ENCODE peak calls at places on chromosomes 2 and 18, in six cellular contexts. One of them, this sample, is unnamed.

GRCh38 chr2:84849271-84849952 is 31.5 kb downstream of the TRABD2A start:
- DNase-seq in cardiac muscle cell: no peak
- DNase-seq in RCC 7860: no peak
- DNase-seq in RKO: no peak
- DNase-seq in NB4: no peak
- DNase-seq in central memory CD4-positive, alpha-beta T cell: peak
- DNase-seq in this sample: no peak

GRCh38 chr2:48779019-48779418 is 23.5 kb upstream of the LHCGR start:
- DNase-seq in cardiac muscle cell: no peak
- DNase-seq in NB4: no peak
- DNase-seq in RKO: no peak
- DNase-seq in central memory CD4-positive, alpha-beta T cell: no peak
- DNase-seq in RCC 7860: no peak
- DNase-seq in this sample: no peak

GRCh38 chr2:106205488-106205887 is 11.4 kb upstream of the UXS1 start:
- DNase-seq in RCC 7860: no peak
- DNase-seq in cardiac muscle cell: no peak
- DNase-seq in NB4: no peak
- DNase-seq in RKO: no peak
- DNase-seq in central memory CD4-positive, alpha-beta T cell: no peak
- DNase-seq in this sample: no peak

GRCh38 chr2:112583497-112584133 is 794 bp upstream of the CHCHD5 start:
- DNase-seq in NB4: peak
- DNase-seq in RKO: no peak
- DNase-seq in RCC 7860: peak
- DNase-seq in central memory CD4-positive, alpha-beta T cell: peak
- DNase-seq in cardiac muscle cell: peak
- DNase-seq in this sample: peak

GRCh38 chr2:10862330-10862729 is 49.4 kb upstream of the KCNF1 start:
- DNase-seq in cardiac muscle cell: no peak
- DNase-seq in NB4: no peak
- DNase-seq in RKO: no peak
- DNase-seq in central memory CD4-positive, alpha-beta T cell: no peak
- DNase-seq in RCC 7860: no peak
- DNase-seq in this sample: no peak

GRCh38 chr18:58247363-58247834 is 203.4 kb downstream of the NEDD4L start:
- DNase-seq in cardiac muscle cell: peak
- DNase-seq in central memory CD4-positive, alpha-beta T cell: no peak
- DNase-seq in NB4: no peak
- DNase-seq in RKO: no peak
- DNase-seq in RCC 7860: no peak
- DNase-seq in this sample: no peak

GRCh38 chr2:28650261-28650584 is 101.4 kb upstream of the PPP1CB start:
- DNase-seq in cardiac muscle cell: no peak
- DNase-seq in NB4: no peak
- DNase-seq in central memory CD4-positive, alpha-beta T cell: no peak
- DNase-seq in RCC 7860: no peak
- DNase-seq in RKO: no peak
- DNase-seq in this sample: no peak

GRCh38 chr2:33583194-33583938 is 15.7 kb downstream of the FAM98A start:
- DNase-seq in RCC 7860: peak
- DNase-seq in NB4: peak
- DNase-seq in RKO: peak
- DNase-seq in cardiac muscle cell: peak
- DNase-seq in central memory CD4-positive, alpha-beta T cell: peak
- DNase-seq in this sample: no peak

GRCh38 chr18:60010984-60011383 is 111.2 kb downstream of the PMAIP1 start:
- DNase-seq in cardiac muscle cell: no peak
- DNase-seq in central memory CD4-positive, alpha-beta T cell: no peak
- DNase-seq in NB4: no peak
- DNase-seq in RKO: no peak
- DNase-seq in RCC 7860: no peak
- DNase-seq in this sample: no peak

GRCh38 chr2:181715033-181715630 is 34.8 kb upstream of the NEUROD1 start:
- DNase-seq in cardiac muscle cell: peak
- DNase-seq in NB4: peak
- DNase-seq in central memory CD4-positive, alpha-beta T cell: peak
- DNase-seq in RKO: peak
- DNase-seq in RCC 7860: peak
- DNase-seq in this sample: peak

This sample was measured in Jurkat, Clone E6-1.